ENCODE peak calls at places on chromosomes 2 and 18, in four cellular contexts. J is activated CD4-positive, CD25-positive, alpha-beta regulatory T cell treated with anti-CD3 and anti-CD28 coated beads, Interleukin-2, amount 50 U/mL, for 72 hours; P is amniotic stem cell; K is hepatocyte. M is an unnamed sample.

GRCh38 chr18:58847383-58848071 is 17.1 kb upstream of the ZNF532 start:
- DNase-seq in J (no peak), P (no peak), K (no peak), M (no peak)

GRCh38 chr2:86695053-86695691 is 24.9 kb upstream of the RMND5A start:
- DNase-seq in J (no peak), P (no peak), K (peak), M (peak)

GRCh38 chr2:216074794-216075193 is 6.8 kb downstream of the PECR start:
- DNase-seq in J (no peak), P (no peak), K (no peak), M (no peak)

GRCh38 chr2:12286347-12286746 is 430.4 kb upstream of the TRIB2 start:
- DNase-seq in J (no peak), P (no peak), K (no peak), M (no peak)

GRCh38 chr2:96961551-96961950 is 24.8 kb downstream of the FAM178B start:
- DNase-seq in J (no peak), P (no peak), K (no peak), M (no peak)

GRCh38 chr2:200159829-200160781 is 146.4 kb upstream of the SPATS2L start:
- DNase-seq in J (no peak), P (no peak), K (no peak), M (no peak)

GRCh38 chr18:46333371-46334199 is 229.4 kb downstream of the HAUS1 start:
- DNase-seq in J (no peak), P (no peak), K (peak), M (no peak)

GRCh38 chr18:28159055-28159454 is 17.9 kb downstream of the CDH2 start:
- DNase-seq in J (no peak), P (no peak), K (no peak), M (no peak)

GRCh38 chr2:227472265-227473018 is 486 bp downstream of the AGFG1 start:
- DNase-seq in J (peak), P (no peak), K (peak), M (no peak)

GRCh38 chr2:212537311-212538155 is 1.1 kb downstream of the ERBB4 start:
- DNase-seq in J (no peak), P (no peak), K (peak), M (no peak)

GRCh38 chr2:48129256-48129950 is 223.1 kb upstream of the FBXO11 start:
- DNase-seq in J (no peak), P (no peak), K (no peak), M (no peak)

GRCh38 chr2:5677133-5677532 is 15.1 kb upstream of the SOX11 start:
- DNase-seq in J (no peak), P (no peak), K (no peak), M (no peak)

GRCh38 chr2:21599417-21599816 is 475.6 kb downstream of the TDRD15 start:
- DNase-seq in J (no peak), P (no peak), K (peak), M (no peak)

GRCh38 chr2:233847248-233847898 is 7.0 kb downstream of the HJURP start:
- DNase-seq in J (no peak), P (no peak), K (no peak), M (no peak)

GRCh38 chr18:25053484-25053883 is 298.5 kb downstream of the ZNF521 start:
- DNase-seq in J (no peak), P (no peak), K (no peak), M (no peak)

GRCh38 chr2:96509114-96509846 is 4.1 kb upstream of the NEURL3 start:
- DNase-seq in J (peak), P (peak), K (peak), M (peak)

GRCh38 chr2:42107249-42108042 is 59.6 kb downstream of the PKDCC start:
- DNase-seq in J (no peak), P (no peak), K (no peak), M (no peak)

GRCh38 chr18:9615280-9615797 is 980 bp upstream of the PPP4R1 start:
- DNase-seq in J (no peak), P (no peak), K (no peak), M (no peak)

GRCh38 chr2:190701586-190701985 is 52.7 kb downstream of the NAB1 start:
- DNase-seq in J (no peak), P (no peak), K (no peak), M (no peak)

GRCh38 chr2:96918754-96919550 is 49.1 kb upstream of the SEMA4C start:
- DNase-seq in J (no peak), P (no peak), K (no peak), M (no peak)

GRCh38 chr2:96977631-96978195 is 8.7 kb downstream of the FAM178B start:
- DNase-seq in J (no peak), P (no peak), K (peak), M (no peak)

GRCh38 chr18:67919316-67919715 is 402.8 kb upstream of the DSEL start:
- DNase-seq in J (no peak), P (no peak), K (no peak), M (no peak)

GRCh38 chr2:46850742-46851141 is 64.9 kb downstream of the MCFD2 start:
- DNase-seq in J (no peak), P (peak), K (peak), M (no peak)

GRCh38 chr2:196113061-196113974 is 44.7 kb upstream of the DNAH7 start:
- DNase-seq in J (no peak), P (peak), K (no peak), M (peak)

M was measured in HT-29.